ENCODE peak calls at places on chromosomes 6 and 20, in four cellular contexts. One of them, this sample, is unnamed.

GRCh38 chr6:117167520-117168271 is 97.7 kb upstream of the VGLL2 start:
- DNase-seq in Caki2: peak
- DNase-seq in activated CD4-positive, alpha-beta T cell treated with anti-CD3 and anti-CD28 coated beads for 36 hours: no peak
- DNase-seq in aorta: no peak
- DNase-seq in this sample: peak

GRCh38 chr6:150753404-150754184 is 111.9 kb upstream of the MTHFD1L start:
- DNase-seq in Caki2: no peak
- DNase-seq in activated CD4-positive, alpha-beta T cell treated with anti-CD3 and anti-CD28 coated beads for 36 hours: no peak
- DNase-seq in aorta: no peak
- DNase-seq in this sample: no peak

GRCh38 chr20:32387262-32387661 is 29.1 kb downstream of the ASXL1 start:
- DNase-seq in Caki2: no peak
- DNase-seq in activated CD4-positive, alpha-beta T cell treated with anti-CD3 and anti-CD28 coated beads for 36 hours: peak
- DNase-seq in aorta: no peak
- DNase-seq in this sample: peak

GRCh38 chr6:78770766-78771165 is 96.6 kb upstream of the IRAK1BP1 start:
- DNase-seq in Caki2: no peak
- DNase-seq in activated CD4-positive, alpha-beta T cell treated with anti-CD3 and anti-CD28 coated beads for 36 hours: no peak
- DNase-seq in aorta: no peak
- DNase-seq in this sample: no peak

GRCh38 chr6:102619585-102619984 is 1226.1 kb downstream of the GRIK2 start:
- DNase-seq in Caki2: peak
- DNase-seq in activated CD4-positive, alpha-beta T cell treated with anti-CD3 and anti-CD28 coated beads for 36 hours: no peak
- DNase-seq in aorta: no peak
- DNase-seq in this sample: peak

GRCh38 chr20:36647194-36648121 is 1.5 kb upstream of the SLA2 start:
- DNase-seq in Caki2: no peak
- DNase-seq in activated CD4-positive, alpha-beta T cell treated with anti-CD3 and anti-CD28 coated beads for 36 hours: no peak
- DNase-seq in aorta: no peak
- DNase-seq in this sample: no peak

GRCh38 chr6:29826271-29826670 is 1.4 kb upstream of the HLA-G start:
- DNase-seq in Caki2: no peak
- DNase-seq in activated CD4-positive, alpha-beta T cell treated with anti-CD3 and anti-CD28 coated beads for 36 hours: no peak
- DNase-seq in aorta: no peak
- DNase-seq in this sample: peak

GRCh38 chr20:5033566-5033965 is 32.3 kb upstream of the SLC23A2 start:
- DNase-seq in Caki2: no peak
- DNase-seq in activated CD4-positive, alpha-beta T cell treated with anti-CD3 and anti-CD28 coated beads for 36 hours: no peak
- DNase-seq in aorta: no peak
- DNase-seq in this sample: peak

GRCh38 chr6:346389-347030 is 45.0 kb upstream of the IRF4 start:
- DNase-seq in Caki2: no peak
- DNase-seq in activated CD4-positive, alpha-beta T cell treated with anti-CD3 and anti-CD28 coated beads for 36 hours: no peak
- DNase-seq in aorta: no peak
- DNase-seq in this sample: no peak

GRCh38 chr6:44037847-44038542 is 89.3 kb downstream of the MRPL14 start:
- DNase-seq in Caki2: no peak
- DNase-seq in activated CD4-positive, alpha-beta T cell treated with anti-CD3 and anti-CD28 coated beads for 36 hours: no peak
- DNase-seq in aorta: peak
- DNase-seq in this sample: no peak

GRCh38 chr6:74161380-74161779 is 465.4 kb downstream of the CD109 start:
- DNase-seq in Caki2: no peak
- DNase-seq in activated CD4-positive, alpha-beta T cell treated with anti-CD3 and anti-CD28 coated beads for 36 hours: no peak
- DNase-seq in aorta: no peak
- DNase-seq in this sample: no peak

GRCh38 chr6:152089992-152090391 is 282.5 kb downstream of the ESR1 start:
- DNase-seq in Caki2: no peak
- DNase-seq in activated CD4-positive, alpha-beta T cell treated with anti-CD3 and anti-CD28 coated beads for 36 hours: no peak
- DNase-seq in aorta: no peak
- DNase-seq in this sample: peak

GRCh38 chr6:12572884-12573824 is 143.4 kb upstream of the PHACTR1 start:
- DNase-seq in Caki2: peak
- DNase-seq in activated CD4-positive, alpha-beta T cell treated with anti-CD3 and anti-CD28 coated beads for 36 hours: no peak
- DNase-seq in aorta: no peak
- DNase-seq in this sample: peak

GRCh38 chr6:2666906-2667575 is 83.7 kb downstream of the MYLK4 start:
- DNase-seq in Caki2: no peak
- DNase-seq in activated CD4-positive, alpha-beta T cell treated with anti-CD3 and anti-CD28 coated beads for 36 hours: no peak
- DNase-seq in aorta: no peak
- DNase-seq in this sample: no peak

GRCh38 chr20:12740647-12741046 is 268.1 kb upstream of the SPTLC3 start:
- DNase-seq in Caki2: no peak
- DNase-seq in activated CD4-positive, alpha-beta T cell treated with anti-CD3 and anti-CD28 coated beads for 36 hours: no peak
- DNase-seq in aorta: no peak
- DNase-seq in this sample: no peak

GRCh38 chr20:15811951-15812350 is 761.3 kb downstream of the KIF16B start:
- DNase-seq in Caki2: no peak
- DNase-seq in activated CD4-positive, alpha-beta T cell treated with anti-CD3 and anti-CD28 coated beads for 36 hours: no peak
- DNase-seq in aorta: no peak
- DNase-seq in this sample: no peak

GRCh38 chr20:51749674-51750036 is 18.5 kb downstream of the ATP9A start:
- DNase-seq in Caki2: peak
- DNase-seq in activated CD4-positive, alpha-beta T cell treated with anti-CD3 and anti-CD28 coated beads for 36 hours: no peak
- DNase-seq in aorta: no peak
- DNase-seq in this sample: peak

GRCh38 chr6:148972481-148972880 is 225.7 kb downstream of the UST start:
- DNase-seq in Caki2: peak
- DNase-seq in activated CD4-positive, alpha-beta T cell treated with anti-CD3 and anti-CD28 coated beads for 36 hours: peak
- DNase-seq in aorta: no peak
- DNase-seq in this sample: no peak

GRCh38 chr6:44481056-44481455 is 93.5 kb downstream of the CDC5L start:
- DNase-seq in Caki2: no peak
- DNase-seq in activated CD4-positive, alpha-beta T cell treated with anti-CD3 and anti-CD28 coated beads for 36 hours: no peak
- DNase-seq in aorta: no peak
- DNase-seq in this sample: no peak

GRCh38 chr20:63095718-63096654 is 89.2 kb upstream of the BHLHE23 start:
- DNase-seq in Caki2: no peak
- DNase-seq in activated CD4-positive, alpha-beta T cell treated with anti-CD3 and anti-CD28 coated beads for 36 hours: peak
- DNase-seq in aorta: peak
- DNase-seq in this sample: no peak

GRCh38 chr6:1423578-1423977 is 34.2 kb downstream of the FOXF2 start:
- DNase-seq in Caki2: peak
- DNase-seq in activated CD4-positive, alpha-beta T cell treated with anti-CD3 and anti-CD28 coated beads for 36 hours: no peak
- DNase-seq in aorta: no peak
- DNase-seq in this sample: peak

GRCh38 chr6:106870069-106870468 is 104.5 kb downstream of the CD24 start:
- DNase-seq in Caki2: peak
- DNase-seq in activated CD4-positive, alpha-beta T cell treated with anti-CD3 and anti-CD28 coated beads for 36 hours: no peak
- DNase-seq in aorta: no peak
- DNase-seq in this sample: peak

GRCh38 chr6:41672816-41673703 is 34.8 kb downstream of the MDFI start:
- DNase-seq in Caki2: no peak
- DNase-seq in activated CD4-positive, alpha-beta T cell treated with anti-CD3 and anti-CD28 coated beads for 36 hours: no peak
- DNase-seq in aorta: peak
- DNase-seq in this sample: no peak

GRCh38 chr6:88804701-88805100 is 158.7 kb downstream of the RNGTT start:
- DNase-seq in Caki2: no peak
- DNase-seq in activated CD4-positive, alpha-beta T cell treated with anti-CD3 and anti-CD28 coated beads for 36 hours: no peak
- DNase-seq in aorta: no peak
- DNase-seq in this sample: peak

GRCh38 chr6:28489366-28490190 is 26.0 kb downstream of the GPX6 start:
- DNase-seq in Caki2: peak
- DNase-seq in activated CD4-positive, alpha-beta T cell treated with anti-CD3 and anti-CD28 coated beads for 36 hours: peak
- DNase-seq in aorta: no peak
- DNase-seq in this sample: peak

GRCh38 chr20:10848810-10849370 is 175.1 kb upstream of the JAG1 start:
- DNase-seq in Caki2: peak
- DNase-seq in activated CD4-positive, alpha-beta T cell treated with anti-CD3 and anti-CD28 coated beads for 36 hours: no peak
- DNase-seq in aorta: no peak
- DNase-seq in this sample: peak

GRCh38 chr6:129324345-129324744 is 385.6 kb downstream of the ARHGAP18 start:
- DNase-seq in Caki2: no peak
- DNase-seq in activated CD4-positive, alpha-beta T cell treated with anti-CD3 and anti-CD28 coated beads for 36 hours: no peak
- DNase-seq in aorta: no peak
- DNase-seq in this sample: no peak

GRCh38 chr20:46251211-46251673 is 57.1 kb downstream of the CDH22 start:
- DNase-seq in Caki2: no peak
- DNase-seq in activated CD4-positive, alpha-beta T cell treated with anti-CD3 and anti-CD28 coated beads for 36 hours: no peak
- DNase-seq in aorta: no peak
- DNase-seq in this sample: no peak

GRCh38 chr6:122730775-122731386 is 48.6 kb upstream of the FABP7 start:
- DNase-seq in Caki2: peak
- DNase-seq in activated CD4-positive, alpha-beta T cell treated with anti-CD3 and anti-CD28 coated beads for 36 hours: peak
- DNase-seq in aorta: no peak
- DNase-seq in this sample: peak

GRCh38 chr20:46607191-46607848 is 43.9 kb downstream of the SLC13A3 start:
- DNase-seq in Caki2: no peak
- DNase-seq in activated CD4-positive, alpha-beta T cell treated with anti-CD3 and anti-CD28 coated beads for 36 hours: no peak
- DNase-seq in aorta: no peak
- DNase-seq in this sample: no peak

This sample was measured in EL.